ENCODE peak calls at places on chromosomes 5 and 9, in six cellular contexts. K is natural killer cell treated with Interleukin-12 subunit alpha and Interleukin-12 subunit beta and Interleukin-15 and Interleukin-18, amount 100 ng/mL, for 72 hours; C is NCI-H345; J is EL; U is activated T-helper 2 cell treated with anti-CD3 and anti-CD28 coated beads, Interferon-gamma antibody, Interleukin-2, Interleukin-4, amounts not matched to agents 10 μg/mL and 5 μg/mL and 100 μg/mL, durations not matched to agents 14 hours and 24 hours and 36 hours; O is progenitor cell of endocrine pancreas. P is an unnamed sample.

GRCh38 chr9:21996438-21996837 is 1.8 kb downstream of the CDKN2B-AS1 start:
- DNase-seq in U (no peak), C (peak), J (no peak), O (no peak), K (no peak), P (no peak)

GRCh38 chr9:134320195-134320885 is 5.9 kb upstream of the RXRA start:
- DNase-seq in C (no peak), O (no peak), U (no peak), K (no peak), J (no peak), P (no peak)

GRCh38 chr9:76401176-76401575 is 7.0 kb upstream of the RFK start:
- DNase-seq in J (no peak), K (no peak), U (no peak), C (no peak), O (no peak), P (no peak)

GRCh38 chr9:92911496-92912475 is 33.9 kb upstream of the ZNF484 start:
- DNase-seq in U (no peak), J (no peak), K (no peak), C (peak), O (no peak), P (no peak)

GRCh38 chr5:98463222-98463621 is 310.2 kb upstream of the RGMB start:
- DNase-seq in J (no peak), U (no peak), C (no peak), K (no peak), O (no peak), P (no peak)

GRCh38 chr9:137487454-137488329 is 28.6 kb upstream of the NSMF start:
- DNase-seq in U (no peak), C (peak), O (no peak), J (no peak), K (no peak), P (no peak)

GRCh38 chr9:3954950-3955670 is 344.8 kb downstream of the GLIS3 start:
- DNase-seq in K (no peak), U (no peak), O (no peak), C (no peak), J (peak), P (no peak)

GRCh38 chr9:115167175-115167574 is 49.2 kb upstream of the TNC start:
- DNase-seq in O (no peak), J (peak), K (no peak), U (no peak), C (no peak), P (no peak)

GRCh38 chr9:113589890-113590289 is 126.4 kb downstream of the RGS3 start:
- DNase-seq in U (no peak), K (no peak), O (no peak), C (no peak), J (peak), P (no peak)

GRCh38 chr9:96620832-96621269 is 1.2 kb upstream of the CDC14B start:
- DNase-seq in K (no peak), J (no peak), U (no peak), O (no peak), C (no peak), P (no peak)

GRCh38 chr5:37086466-37087178 is 162.6 kb downstream of the CPLANE1 start:
- DNase-seq in J (peak), C (no peak), O (no peak), U (no peak), K (no peak), P (no peak)

GRCh38 chr5:175687231-175687701 is 29.4 kb downstream of the HRH2 start:
- DNase-seq in J (no peak), C (no peak), K (no peak), U (no peak), O (no peak), P (no peak)

GRCh38 chr5:151293624-151294023 is 9.9 kb downstream of the SLC36A3 start:
- DNase-seq in O (no peak), J (no peak), C (no peak), K (no peak), U (no peak), P (no peak)

GRCh38 chr9:113598451-113598850 is 134.9 kb downstream of the RGS3 start:
- DNase-seq in U (no peak), K (peak), J (no peak), O (no peak), C (no peak), P (no peak)

GRCh38 chr5:62534461-62535236 is 44.0 kb upstream of the LRRC70 start:
- DNase-seq in U (no peak), C (no peak), J (no peak), O (no peak), K (no peak), P (no peak)

GRCh38 chr5:96433066-96433447 is at the start of gene PCSK1:
- DNase-seq in O (no peak), J (no peak), U (no peak), C (peak), K (no peak), P (no peak)

GRCh38 chr9:16726023-16726422 is 144.4 kb downstream of the BNC2 start:
- DNase-seq in C (peak), J (peak), U (no peak), O (no peak), K (no peak), P (no peak)

GRCh38 chr9:121598167-121599000 is 53.0 kb upstream of the DAB2IP start:
- DNase-seq in C (no peak), U (no peak), K (no peak), O (peak), J (peak), P (no peak)

GRCh38 chr5:157038568-157039187 is 20.2 kb downstream of the HAVCR1 start:
- DNase-seq in U (no peak), O (no peak), J (no peak), K (no peak), C (no peak), P (no peak)

GRCh38 chr5:106601605-106602004 is 1069.1 kb downstream of the EFNA5 start:
- DNase-seq in K (no peak), O (no peak), J (no peak), U (no peak), C (no peak), P (no peak)

P was measured in esophagus squamous epithelium.